ENCODE peak calls at places on chromosome X, in five cellular contexts. T is upper lobe of left lung, W is mammary epithelial cell, R is upper lobe of right lung, Q is esophagus muscularis mucosa. A is an unnamed sample. For H3K4me1, the result is how much of the 10 kb centered on the place peaks cover.

GRCh38 chrX:15674514-15674898 is 9.9 kb upstream of the CLTRN start:
- DNase-seq in T (no peak), W (peak), R (peak), Q (peak), A (peak)

GRCh38 chrX:129808163-129808828 is 28.5 kb downstream of the SASH3 start:
- DNase-seq in T (no peak), W (no peak), R (no peak), Q (no peak), A (no peak)

GRCh38 chrX:23993012-23993633 is 33.9 kb downstream of the KLHL15 start:
- DNase-seq in T (no peak), W (no peak), R (no peak), Q (no peak), A (no peak)

GRCh38 chrX:112691361-112691760 is 11.6 kb upstream of the LHFPL1 start:
- DNase-seq in T (no peak), W (no peak), R (no peak), Q (no peak), A (no peak)

GRCh38 chrX:103918584-103919335 is 43.7 kb upstream of the TMSB15B start:
- DNase-seq in T (peak), W (peak), R (peak), Q (no peak), A (peak)

GRCh38 chrX:153465691-153466380 is 4.5 kb downstream of the HAUS7 start:
- DNase-seq in T (no peak), W (no peak), R (no peak), Q (no peak), A (no peak)

GRCh38 chrX:153723351-153724251 is 586 bp downstream of the BCAP31 start:
- DNase-seq in T (peak), W (peak), R (peak), Q (no peak), A (peak)

GRCh38 chrX:15343075-15343476 is 7.8 kb upstream of the PIGA start:
- DNase-seq in T (no peak), W (peak), R (no peak), Q (no peak), A (peak)

GRCh38 chrX:53594354-53594753 is 92.2 kb downstream of the HUWE1 start:
- DNase-seq in T (no peak), W (no peak), R (no peak), Q (no peak), A (no peak)

GRCh38 chrX:88982933-88983332 is 235.9 kb downstream of the CPXCR1 start:
- DNase-seq in T (no peak), W (no peak), R (no peak), Q (no peak), A (no peak)

GRCh38 chrX:19776753-19777152 is 110.6 kb downstream of the SH3KBP1 start:
- DNase-seq in T (no peak), W (no peak), R (no peak), Q (no peak), A (no peak)

GRCh38 chrX:110391086-110391485 is 32.4 kb downstream of the RTL9 start:
- DNase-seq in T (no peak), W (no peak), R (no peak), Q (no peak), A (no peak)

GRCh38 chrX:152619897-152620296 is 17.8 kb upstream of the GABRQ start:
- DNase-seq in T (no peak), W (no peak), R (no peak), Q (no peak), A (no peak)

GRCh38 chrX:10076765-10077164 is 80.0 kb upstream of the CLCN4 start:
- DNase-seq in T (no peak), W (peak), R (no peak), Q (no peak), A (no peak)

GRCh38 chrX:7286461-7286860 is 138.5 kb upstream of the PUDP start:
- DNase-seq in T (no peak), W (no peak), R (no peak), Q (no peak), A (no peak)

GRCh38 chrX:31353095-31353494 is 281.3 kb upstream of the FTHL17 start:
- DNase-seq in T (no peak), W (peak), R (no peak), Q (no peak), A (no peak)

GRCh38 chrX:128800138-128800537 is 723.2 kb downstream of the SMARCA1 start:
- DNase-seq in T (no peak), W (no peak), R (no peak), Q (no peak), A (no peak)

GRCh38 chrX:68853665-68854251 is 24.9 kb downstream of the EFNB1 start:
- DNase-seq in T (no peak), W (no peak), R (no peak), Q (no peak), A (no peak)

GRCh38 chrX:70009970-70010369 is 39.8 kb downstream of the AWAT2 start:
- DNase-seq in T (no peak), W (no peak), R (no peak), Q (no peak), A (no peak)

GRCh38 chrX:12956704-12957541 is 18.0 kb upstream of the TMSB4X start:
- DNase-seq in T (no peak), W (peak), R (no peak), Q (no peak), A (no peak)

GRCh38 chrX:12954376-12954775 is 20.5 kb upstream of the TMSB4X start:
- DNase-seq in T (no peak), W (no peak), R (no peak), Q (no peak), A (no peak)

GRCh38 chrX:12958059-12958458 is 16.9 kb upstream of the TMSB4X start:
- DNase-seq in T (no peak), W (no peak), R (no peak), Q (no peak), A (no peak)

GRCh38 chrX:12954981-12955380 is 19.9 kb upstream of the TMSB4X start:
- DNase-seq in T (no peak), W (no peak), R (no peak), Q (no peak), A (no peak)

DNA sequence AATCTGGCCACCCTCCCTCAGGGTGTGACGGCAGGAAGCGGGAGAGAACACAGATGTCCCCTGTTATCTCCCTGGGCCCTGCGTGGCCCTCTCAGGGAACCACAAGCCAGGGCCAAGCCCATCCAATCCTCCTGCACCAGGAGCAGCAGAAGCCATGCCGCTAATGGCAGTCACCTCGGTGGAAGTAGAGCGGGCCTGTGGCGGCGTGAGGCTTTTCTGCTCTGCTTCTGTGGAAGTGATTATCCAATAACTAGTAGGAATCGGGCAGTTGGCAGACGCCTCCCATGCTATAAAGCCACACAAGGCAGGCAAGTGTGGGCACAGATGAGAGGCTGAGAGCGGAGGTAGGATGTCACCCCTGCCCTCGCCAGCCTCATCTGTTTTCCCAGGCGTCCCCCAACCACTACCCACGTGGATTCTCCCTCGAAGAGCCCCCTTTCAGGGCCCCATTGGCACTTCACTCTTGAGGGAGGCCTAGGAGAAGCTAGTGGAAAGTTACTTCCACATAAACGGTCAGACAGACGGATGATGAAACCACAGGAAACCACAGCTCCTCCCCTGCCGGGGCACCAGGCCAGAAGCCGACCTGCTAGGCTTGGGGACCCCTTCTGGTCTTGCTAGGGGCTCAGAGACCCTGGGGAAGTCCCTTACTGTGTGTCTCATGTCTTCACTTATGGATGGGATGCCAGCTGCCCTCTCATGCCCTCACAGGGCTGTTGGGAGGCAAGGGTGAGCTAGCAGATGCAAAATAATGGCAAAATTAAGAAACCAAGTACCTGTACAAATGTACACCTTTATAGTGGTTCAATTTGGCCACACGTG is 18.8 kb upstream of the TMSB4X start:
- DNase-seq in T (peak), W (peak), R (peak), Q (no peak), A (peak)
- H3K4me1 ChIP-seq in T (under half), W (under half), R (under half), Q (under half), A (under half)

GRCh38 chrX:133302775-133303445 is 84.8 kb upstream of the TFDP3 start:
- DNase-seq in T (no peak), W (no peak), R (no peak), Q (no peak), A (no peak)

GRCh38 chrX:133307094-133307493 is 88.9 kb upstream of the TFDP3 start:
- DNase-seq in T (no peak), W (no peak), R (no peak), Q (no peak), A (no peak)

GRCh38 chrX:133305348-133305747 is 87.2 kb upstream of the TFDP3 start:
- DNase-seq in T (no peak), W (no peak), R (no peak), Q (no peak), A (no peak)

DNA sequence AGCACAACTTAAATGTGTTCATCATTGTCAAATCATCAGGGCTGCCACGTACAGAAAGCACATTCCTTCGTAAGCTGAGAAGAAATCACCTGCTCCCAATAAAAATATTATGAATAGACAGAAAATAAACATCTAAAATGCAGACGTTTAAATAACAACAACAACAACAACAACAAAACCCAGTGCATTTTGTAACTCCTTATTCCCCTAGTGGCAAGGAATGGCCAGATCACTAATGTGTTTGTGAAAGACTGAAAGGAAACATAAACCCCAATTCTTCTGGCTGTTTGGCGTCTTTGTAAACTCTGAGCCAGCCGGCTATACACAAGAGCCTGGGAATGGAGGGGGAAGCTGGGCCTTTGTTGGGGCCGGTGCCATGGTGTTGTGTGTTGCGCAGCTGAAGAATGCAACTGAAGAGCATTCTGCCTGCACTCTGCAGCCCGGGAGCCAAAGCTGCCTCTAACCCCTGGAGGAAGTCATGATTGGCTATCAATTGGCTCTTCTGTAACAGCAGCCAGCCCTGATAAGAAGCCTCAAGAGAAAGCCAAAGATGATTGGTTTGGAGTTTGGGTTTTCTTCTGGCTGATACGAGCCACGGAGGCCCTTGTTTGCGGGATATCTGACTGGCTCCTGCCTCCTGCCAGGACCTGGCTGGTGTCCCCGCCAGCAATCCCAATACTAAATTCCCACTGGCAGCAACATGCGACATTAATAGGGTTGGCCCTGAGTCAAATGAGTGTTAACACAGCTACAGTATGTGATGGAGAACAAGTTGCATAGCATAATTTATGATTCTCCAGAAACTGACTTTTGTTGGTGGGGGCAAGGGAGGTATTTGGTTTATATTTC is 89.7 kb upstream of the TFDP3 start:
- DNase-seq in T (no peak), W (no peak), R (no peak), Q (no peak), A (no peak)
- H3K4me1 ChIP-seq in T (under half), W (under half), R (under half), Q (under half), A (under half)

GRCh38 chrX:2697741-2698294 is 6.7 kb downstream of the CD99 start:
- DNase-seq in T (no peak), W (no peak), R (no peak), Q (no peak), A (no peak)
- H3K4me1 ChIP-seq in T (half or more), W (under half), R (half or more), Q (half or more), A (under half)

GRCh38 chrX:136170109-136170800 is 22.9 kb downstream of the FHL1 start:
- DNase-seq in T (no peak), W (no peak), R (no peak), Q (no peak), A (peak)
- H3K4me1 ChIP-seq in T (under half), W (under half), R (under half), Q (half or more), A (under half)